ENCODE peak calls at places on chromosomes 1 and 21, in seven cellular contexts. J is neuronal stem cell, G is Karpas-422, T is fibroblast of lung, W is hepatocyte, P is H1, Q is mesenchymal stem cell. B is an unnamed sample.

GRCh38 chr1:50681931-50682330 is 258.7 kb upstream of the DMRTA2 start:
- DNase-seq in W (no peak), P (no peak), T (no peak), J (no peak), Q (no peak), G (no peak), B (no peak)

GRCh38 chr1:38046884-38047602 is 450 bp upstream of the POU3F1 start:
- DNase-seq in W (peak), T (peak), P (peak), G (peak), J (peak), Q (peak), B (peak)

GRCh38 chr1:76625887-76626286 is 241.4 kb upstream of the ST6GALNAC5 start:
- DNase-seq in J (no peak), T (no peak), Q (no peak), G (no peak), P (no peak), W (no peak), B (no peak)

GRCh38 chr1:208098758-208099157 is 145.4 kb downstream of the PLXNA2 start:
- DNase-seq in T (no peak), J (no peak), G (no peak), P (no peak), W (no peak), Q (no peak), B (no peak)

GRCh38 chr1:145889722-145890121 is 4.1 kb upstream of the ANKRD35 start:
- DNase-seq in W (no peak), Q (no peak), G (no peak), P (no peak), J (no peak), T (peak), B (no peak)

GRCh38 chr1:69569281-69569970 is 1.7 kb downstream of the LRRC7 start:
- DNase-seq in Q (peak), G (no peak), P (peak), T (no peak), W (no peak), J (peak), B (peak)

GRCh38 chr1:227901239-227901905 is 46.4 kb downstream of the WNT9A start:
- DNase-seq in J (no peak), G (no peak), P (peak), T (no peak), Q (no peak), W (no peak), B (no peak)

GRCh38 chr1:114094675-114095074 is 59.0 kb downstream of the SYT6 start:
- DNase-seq in P (no peak), W (no peak), J (no peak), T (no peak), G (no peak), Q (no peak), B (no peak)

GRCh38 chr1:114180742-114181141 is 27.1 kb upstream of the SYT6 start:
- DNase-seq in J (no peak), Q (no peak), P (no peak), W (no peak), G (no peak), T (no peak), B (no peak)

GRCh38 chr1:232306269-232306911 is 323.5 kb downstream of the SIPA1L2 start:
- DNase-seq in T (no peak), J (no peak), P (peak), G (no peak), Q (peak), W (no peak), B (no peak)

GRCh38 chr21:46117586-46118304 is 19.8 kb downstream of the COL6A2 start:
- DNase-seq in W (no peak), J (no peak), Q (no peak), T (no peak), G (no peak), P (peak), B (peak)

GRCh38 chr1:227317541-227318002 is 720 bp downstream of the CDC42BPA start:
- DNase-seq in Q (peak), P (peak), T (peak), W (peak), J (peak), G (no peak), B (peak)

GRCh38 chr1:89827902-89828301 is 7.1 kb downstream of the LRRC8D start:
- DNase-seq in T (no peak), W (no peak), P (no peak), Q (no peak), G (no peak), J (no peak), B (no peak)

GRCh38 chr1:177181280-177181630 is 10.5 kb downstream of the BRINP2 start:
- DNase-seq in G (no peak), W (no peak), T (no peak), J (no peak), Q (no peak), P (peak), B (no peak)
- H2AFZ ChIP-seq in G (no peak), W (peak), T (no peak), J (peak), Q (peak), P (peak), B (peak)

DNA sequence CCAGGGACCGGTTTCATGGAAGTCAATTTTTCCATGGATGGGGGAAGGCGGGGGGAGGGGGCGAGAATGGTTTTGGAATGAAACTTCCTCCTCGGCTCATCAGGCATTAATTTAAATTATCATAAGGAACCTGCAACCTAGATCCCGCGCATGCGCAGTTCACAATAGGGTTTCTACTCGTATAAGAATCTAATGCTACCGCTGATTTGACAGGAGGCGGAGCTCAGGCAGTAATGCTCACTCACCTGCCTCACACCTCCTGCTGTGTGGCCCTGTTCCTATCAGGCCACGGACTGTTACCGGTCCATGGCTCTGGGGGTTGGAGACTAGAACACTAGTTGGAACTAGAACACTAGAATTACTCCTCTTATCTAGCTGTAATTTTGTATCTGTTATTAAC is 38.0 kb downstream of the PRRX1 start:
- DNase-seq in T (no peak), W (no peak), J (no peak), P (no peak), G (no peak), Q (no peak), B (no peak)
- H2AFZ ChIP-seq in T (no peak), W (no peak), J (no peak), P (no peak), G (no peak), Q (no peak), B (no peak)

GRCh38 chr1:220885971-220886370 is 6.7 kb downstream of the HLX start:
- DNase-seq in Q (peak), G (peak), W (no peak), T (no peak), J (no peak), P (no peak), B (no peak)
- H2AFZ ChIP-seq in Q (no peak), G (no peak), W (no peak), T (no peak), J (no peak), P (no peak), B (no peak)

DNA sequence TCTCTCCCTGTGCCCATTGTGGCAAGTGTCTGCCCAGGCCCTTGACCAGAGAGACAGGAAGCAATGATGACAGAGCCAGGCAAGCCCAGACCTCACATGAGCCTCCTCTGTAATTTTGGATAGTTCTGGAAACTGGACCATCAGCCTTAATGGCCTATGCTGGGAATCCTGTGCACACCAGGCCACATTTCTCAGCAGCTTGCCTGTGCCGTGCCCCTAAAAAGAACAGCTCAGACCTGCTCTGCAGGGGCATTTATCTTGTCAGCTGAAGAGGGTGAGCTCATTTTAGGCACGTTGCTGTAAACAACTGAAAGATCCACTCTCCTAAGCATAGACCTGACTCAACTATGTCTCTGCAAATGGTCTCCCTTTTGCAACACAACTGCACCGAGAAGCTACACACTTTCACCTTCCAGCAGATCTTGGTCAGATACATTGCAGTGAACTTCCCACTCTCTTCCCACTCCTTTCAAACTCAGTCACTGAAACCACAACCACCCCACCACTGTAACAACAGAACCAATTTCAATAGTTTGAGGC is 53.5 kb upstream of the BACH1 start:
- DNase-seq in G (no peak), Q (peak), J (no peak), W (no peak), P (no peak), T (no peak), B (peak)
- H2AFZ ChIP-seq in G (peak), Q (peak), J (no peak), W (peak), P (peak), T (no peak), B (peak)

GRCh38 chr1:47191940-47192457 is 2.2 kb upstream of the PDZK1IP1 start:
- DNase-seq in J (no peak), W (no peak), P (peak), G (no peak), T (no peak), Q (no peak), B (no peak)

GRCh38 chr1:47194314-47194713 is 4.5 kb upstream of the PDZK1IP1 start:
- DNase-seq in T (no peak), P (no peak), Q (no peak), W (no peak), J (no peak), G (no peak), B (no peak)

GRCh38 chr1:47189844-47190562 is at the start of gene PDZK1IP1:
- DNase-seq in G (no peak), T (peak), Q (peak), J (no peak), W (peak), P (peak), B (peak)

GRCh38 chr1:47190807-47191206 is 971 bp upstream of the PDZK1IP1 start:
- DNase-seq in W (no peak), T (no peak), G (no peak), Q (no peak), P (no peak), J (no peak), B (no peak)

DNA sequence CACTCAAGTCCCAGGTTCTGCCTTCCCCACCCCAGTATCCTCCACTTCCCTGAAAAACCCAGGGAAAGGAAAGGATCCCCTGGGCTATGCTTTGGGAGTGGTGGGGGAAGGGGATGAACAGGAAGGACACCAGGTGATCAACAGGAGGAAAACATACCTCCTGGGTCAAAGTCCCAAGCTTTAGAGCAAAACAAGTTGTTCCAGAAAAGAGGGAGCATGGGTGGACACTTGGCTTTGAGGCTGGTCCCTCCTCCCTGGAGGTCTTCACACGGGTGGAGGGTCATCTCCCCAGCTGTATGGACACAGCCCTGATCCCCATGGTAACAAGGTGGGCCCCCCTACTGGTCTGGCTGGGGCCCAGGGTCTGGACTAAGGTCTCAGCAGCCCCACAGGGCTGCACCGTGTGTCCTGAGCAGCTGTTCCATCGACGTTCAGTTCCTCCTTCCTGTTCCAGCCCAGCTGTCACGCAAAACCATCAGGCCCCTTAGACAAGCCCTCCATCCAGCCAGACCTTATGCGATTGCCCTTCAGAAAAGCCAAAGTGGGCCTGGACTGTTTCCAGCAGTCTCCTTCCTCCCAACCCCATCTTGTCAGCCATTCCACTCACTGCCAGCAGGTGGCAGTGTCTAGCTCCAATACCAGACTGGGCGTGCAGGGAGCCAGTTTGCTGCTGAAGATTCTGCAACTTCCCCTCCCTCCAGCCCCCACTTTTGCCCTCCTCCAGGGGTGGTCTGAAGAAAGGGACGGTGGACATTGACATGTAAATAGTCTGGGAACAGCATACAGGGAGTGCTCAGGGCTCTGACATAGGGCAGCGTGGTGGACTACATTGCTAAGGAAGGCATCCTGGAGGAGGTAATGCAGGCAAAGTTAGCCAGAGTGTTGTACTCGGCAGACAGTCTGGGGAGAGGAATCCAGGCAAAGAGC is 2.9 kb upstream of the PDZK1IP1 start:
- DNase-seq in Q (peak), W (peak), G (peak), P (peak), J (peak), T (peak), B (peak)
- H2AFZ ChIP-seq in Q (peak), W (peak), G (no peak), P (no peak), J (peak), T (no peak), B (no peak)

GRCh38 chr1:47569261-47569660 is 131.4 kb downstream of the FOXD2 start:
- DNase-seq in T (no peak), W (no peak), J (no peak), P (no peak), Q (no peak), G (no peak), B (no peak)
- H2AFZ ChIP-seq in T (no peak), W (no peak), J (no peak), P (no peak), Q (no peak), G (no peak), B (no peak)

DNA sequence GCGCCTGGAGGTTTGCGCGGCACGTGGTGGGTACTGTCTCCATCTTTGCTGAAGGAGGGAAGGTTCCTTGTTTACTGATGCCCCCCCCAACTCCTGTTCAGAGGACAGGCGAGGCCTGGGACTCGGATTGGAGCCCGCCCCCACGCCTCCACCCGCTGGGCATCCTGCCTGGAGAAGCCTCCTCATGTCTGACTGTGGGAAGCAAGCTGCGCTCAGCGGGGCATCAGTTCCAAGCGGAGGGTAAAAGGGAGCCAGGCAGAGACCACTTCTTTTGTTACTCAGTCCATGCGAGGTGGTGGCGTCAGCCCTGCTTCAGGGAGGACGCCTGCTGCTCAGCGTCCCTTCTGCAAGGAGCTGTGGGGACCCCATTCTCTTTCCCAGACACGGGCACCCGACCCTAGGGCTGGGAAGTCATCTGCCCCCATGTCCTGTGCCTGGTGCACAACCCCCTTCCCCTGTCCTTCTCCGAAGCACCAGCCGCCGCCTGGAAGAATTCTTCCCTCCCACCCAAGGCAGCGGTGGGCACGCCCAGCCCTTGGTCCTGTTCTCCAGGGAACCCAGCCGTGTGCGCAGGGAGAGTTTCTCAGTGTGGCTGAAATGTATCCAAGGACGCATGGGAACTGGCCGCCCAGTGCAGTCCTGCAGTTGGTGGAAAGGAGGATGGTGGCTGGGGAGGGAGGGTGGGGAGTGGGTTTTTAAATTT is 414.0 kb downstream of the CAMTA1 start:
- DNase-seq in G (no peak), Q (no peak), J (no peak), P (no peak), T (no peak), W (no peak), B (no peak)
- H2AFZ ChIP-seq in G (no peak), Q (no peak), J (no peak), P (no peak), T (no peak), W (no peak), B (no peak)

DNA sequence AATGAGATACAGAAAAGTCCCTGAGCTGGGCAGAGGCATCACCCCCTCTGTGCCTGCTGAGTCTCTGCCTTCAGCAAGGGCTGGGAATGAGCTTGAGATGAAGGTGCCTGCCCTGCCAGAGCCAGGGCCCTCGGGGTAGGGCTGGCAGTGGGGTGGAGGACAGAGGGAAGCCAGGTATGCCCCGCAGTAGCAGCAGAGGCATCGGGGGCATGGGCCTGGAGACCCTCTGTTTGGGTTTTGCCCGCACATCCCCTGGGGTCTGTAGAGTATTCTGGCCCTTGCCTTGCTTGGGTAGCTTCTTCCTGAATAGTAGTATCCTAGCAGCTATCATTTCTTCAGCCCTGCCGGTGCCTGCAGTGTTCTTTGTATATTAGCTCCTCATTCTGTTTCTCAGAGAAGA is 33.0 kb downstream of the QSOX1 start:
- DNase-seq in G (no peak), Q (no peak), T (no peak), J (no peak), P (no peak), W (no peak), B (peak)
- H2AFZ ChIP-seq in G (no peak), Q (no peak), T (no peak), J (no peak), P (no peak), W (no peak), B (no peak)

B was measured in osteoblast.